ENCODE peak calls at places on chromosomes 6 and 20, in nine cellular contexts. One of them, this sample, is unnamed.

GRCh38 chr6:100300221-100300736 is 164.4 kb downstream of the SIM1 start:
- DNase-seq in H1: no peak
- DNase-seq in CD8-positive, alpha-beta memory T cell: no peak
- DNase-seq in stomach: no peak
- DNase-seq in heart right ventricle: no peak
- DNase-seq in adrenal gland: no peak
- DNase-seq in pancreas: no peak
- DNase-seq in cardiac muscle cell: no peak
- DNase-seq in HCT116: peak; percentile 96
- DNase-seq in this sample: no peak

GRCh38 chr6:28371706-28372451 is 22.1 kb downstream of the ZKSCAN3 start:
- DNase-seq in H1: no peak
- DNase-seq in CD8-positive, alpha-beta memory T cell: no peak
- DNase-seq in stomach: no peak
- DNase-seq in heart right ventricle: no peak
- DNase-seq in adrenal gland: no peak
- DNase-seq in pancreas: no peak
- DNase-seq in cardiac muscle cell: no peak
- DNase-seq in HCT116: no peak
- DNase-seq in this sample: no peak

GRCh38 chr20:6940052-6940451 is 172.6 kb downstream of the BMP2 start:
- DNase-seq in H1: peak; percentile 66
- DNase-seq in CD8-positive, alpha-beta memory T cell: no peak
- DNase-seq in stomach: no peak
- DNase-seq in heart right ventricle: no peak
- DNase-seq in adrenal gland: peak; percentile 0
- DNase-seq in pancreas: no peak
- DNase-seq in cardiac muscle cell: peak; percentile 38
- DNase-seq in HCT116: no peak
- DNase-seq in this sample: no peak

GRCh38 chr6:160069050-160069454 is 52.6 kb upstream of the SLC22A1 start:
- DNase-seq in H1: no peak
- DNase-seq in CD8-positive, alpha-beta memory T cell: peak; percentile 17
- DNase-seq in stomach: no peak
- DNase-seq in heart right ventricle: no peak
- DNase-seq in adrenal gland: no peak
- DNase-seq in pancreas: no peak
- DNase-seq in cardiac muscle cell: no peak
- DNase-seq in HCT116: no peak
- DNase-seq in this sample: no peak

GRCh38 chr6:156427345-156427744 is 349.8 kb upstream of the ARID1B start:
- DNase-seq in H1: no peak
- DNase-seq in CD8-positive, alpha-beta memory T cell: no peak
- DNase-seq in stomach: no peak
- DNase-seq in heart right ventricle: peak; percentile 12
- DNase-seq in adrenal gland: peak; percentile 2
- DNase-seq in pancreas: no peak
- DNase-seq in cardiac muscle cell: no peak
- DNase-seq in HCT116: no peak
- DNase-seq in this sample: no peak

GRCh38 chr20:36549942-36550796 is 8.8 kb downstream of the MYL9 start:
- DNase-seq in H1: no peak
- DNase-seq in CD8-positive, alpha-beta memory T cell: no peak
- DNase-seq in stomach: no peak
- DNase-seq in heart right ventricle: peak; percentile 59
- DNase-seq in adrenal gland: no peak
- DNase-seq in pancreas: no peak
- DNase-seq in cardiac muscle cell: no peak
- DNase-seq in HCT116: no peak
- DNase-seq in this sample: no peak

GRCh38 chr20:18831830-18832229 is 18.2 kb downstream of the SCP2D1 start:
- DNase-seq in H1: no peak
- DNase-seq in CD8-positive, alpha-beta memory T cell: no peak
- DNase-seq in stomach: no peak
- DNase-seq in heart right ventricle: no peak
- DNase-seq in adrenal gland: peak; percentile 47
- DNase-seq in pancreas: no peak
- DNase-seq in cardiac muscle cell: no peak
- DNase-seq in HCT116: no peak
- DNase-seq in this sample: no peak

GRCh38 chr6:28312939-28313338 is 23.0 kb downstream of the ZSCAN31 start:
- DNase-seq in H1: no peak
- DNase-seq in CD8-positive, alpha-beta memory T cell: no peak
- DNase-seq in stomach: no peak
- DNase-seq in heart right ventricle: no peak
- DNase-seq in adrenal gland: no peak
- DNase-seq in pancreas: no peak
- DNase-seq in cardiac muscle cell: no peak
- DNase-seq in HCT116: no peak
- DNase-seq in this sample: no peak

GRCh38 chr20:21715193-21715881 is 9.9 kb downstream of the PAX1 start:
- DNase-seq in H1: no peak
- DNase-seq in CD8-positive, alpha-beta memory T cell: no peak
- DNase-seq in stomach: no peak
- DNase-seq in heart right ventricle: no peak
- DNase-seq in adrenal gland: no peak
- DNase-seq in pancreas: no peak
- DNase-seq in cardiac muscle cell: no peak
- DNase-seq in HCT116: no peak
- DNase-seq in this sample: no peak

GRCh38 chr6:157831018-157831369 is 7.9 kb downstream of the SNX9 start:
- DNase-seq in H1: no peak
- DNase-seq in CD8-positive, alpha-beta memory T cell: no peak
- DNase-seq in stomach: no peak
- DNase-seq in heart right ventricle: no peak
- DNase-seq in adrenal gland: no peak
- DNase-seq in pancreas: no peak
- DNase-seq in cardiac muscle cell: no peak
- DNase-seq in HCT116: no peak
- DNase-seq in this sample: no peak

GRCh38 chr20:26167499-26167898 is 470.8 kb upstream of the ZNF337 start:
- DNase-seq in H1: no peak
- DNase-seq in CD8-positive, alpha-beta memory T cell: no peak
- DNase-seq in stomach: no peak
- DNase-seq in heart right ventricle: no peak
- DNase-seq in adrenal gland: no peak
- DNase-seq in pancreas: no peak
- DNase-seq in cardiac muscle cell: no peak
- DNase-seq in HCT116: no peak
- DNase-seq in this sample: no peak

GRCh38 chr6:10030942-10031537 is 383.8 kb downstream of the TFAP2A start:
- DNase-seq in H1: no peak
- DNase-seq in CD8-positive, alpha-beta memory T cell: no peak
- DNase-seq in stomach: no peak
- DNase-seq in heart right ventricle: no peak
- DNase-seq in adrenal gland: no peak
- DNase-seq in pancreas: no peak
- DNase-seq in cardiac muscle cell: peak; percentile 37
- DNase-seq in HCT116: peak; percentile 31
- DNase-seq in this sample: no peak

GRCh38 chr6:37127961-37128862 is 41.7 kb upstream of the PIM1 start:
- DNase-seq in H1: no peak
- DNase-seq in CD8-positive, alpha-beta memory T cell: no peak
- DNase-seq in stomach: peak; percentile 56
- DNase-seq in heart right ventricle: no peak
- DNase-seq in adrenal gland: peak; percentile 54
- DNase-seq in pancreas: no peak
- DNase-seq in cardiac muscle cell: peak; percentile 57
- DNase-seq in HCT116: no peak
- DNase-seq in this sample: no peak

DNA sequence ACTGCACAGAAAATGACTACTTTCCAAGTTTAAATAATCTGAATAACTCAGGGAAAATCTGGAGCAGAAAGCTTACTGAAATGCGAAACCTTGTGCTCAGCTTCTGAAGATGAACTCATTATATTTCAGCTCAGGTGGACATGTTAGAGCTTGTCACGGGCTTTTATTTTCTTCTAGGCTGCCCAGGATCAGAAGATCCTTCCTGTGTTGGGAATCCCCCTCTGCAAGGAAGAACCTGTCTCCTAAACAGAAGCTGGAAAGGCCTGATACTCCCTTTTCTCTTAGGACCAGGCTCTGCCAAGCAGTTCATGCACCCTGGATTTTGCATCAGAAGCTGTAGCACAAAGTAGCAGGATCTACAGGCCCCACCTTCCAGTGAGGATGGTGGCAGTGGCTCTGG is 5.1 kb upstream of the SLC2A12 start:
- DNase-seq in H1: no peak
- DNase-seq in CD8-positive, alpha-beta memory T cell: no peak
- DNase-seq in stomach: no peak
- DNase-seq in heart right ventricle: no peak
- DNase-seq in adrenal gland: no peak
- DNase-seq in pancreas: no peak
- DNase-seq in cardiac muscle cell: no peak
- DNase-seq in HCT116: no peak
- DNase-seq in this sample: no peak
- H3K9me3 ChIP-seq in H1: no peaks in the 10 kb centered on the region
- H3K9me3 ChIP-seq in CD8-positive, alpha-beta memory T cell: no peaks in the 10 kb centered on the region
- H3K9me3 ChIP-seq in stomach: no peaks in the 10 kb centered on the region
- H3K9me3 ChIP-seq in heart right ventricle: no peaks in the 10 kb centered on the region
- H3K9me3 ChIP-seq in adrenal gland: no peaks in the 10 kb centered on the region
- H3K9me3 ChIP-seq in pancreas: no peaks in the 10 kb centered on the region
- H3K9me3 ChIP-seq in cardiac muscle cell: no peaks in the 10 kb centered on the region
- H3K9me3 ChIP-seq in HCT116: no peaks in the 10 kb centered on the region
- H3K9me3 ChIP-seq in this sample: no peaks in the 10 kb centered on the region

GRCh38 chr6:89782222-89782621 is 37.4 kb downstream of the MDN1 start:
- DNase-seq in H1: no peak
- DNase-seq in CD8-positive, alpha-beta memory T cell: no peak
- DNase-seq in stomach: no peak
- DNase-seq in heart right ventricle: no peak
- DNase-seq in adrenal gland: no peak
- DNase-seq in pancreas: no peak
- DNase-seq in cardiac muscle cell: no peak
- DNase-seq in HCT116: no peak
- DNase-seq in this sample: no peak
- H3K9me3 ChIP-seq in H1: no peaks in the 10 kb centered on the region
- H3K9me3 ChIP-seq in CD8-positive, alpha-beta memory T cell: no peaks in the 10 kb centered on the region
- H3K9me3 ChIP-seq in stomach: peaks cover 10% of the 10 kb centered on the region
- H3K9me3 ChIP-seq in heart right ventricle: peaks cover 13% of the 10 kb centered on the region
- H3K9me3 ChIP-seq in adrenal gland: no peaks in the 10 kb centered on the region
- H3K9me3 ChIP-seq in pancreas: no peaks in the 10 kb centered on the region
- H3K9me3 ChIP-seq in cardiac muscle cell: no peaks in the 10 kb centered on the region
- H3K9me3 ChIP-seq in HCT116: no peaks in the 10 kb centered on the region
- H3K9me3 ChIP-seq in this sample: no peaks in the 10 kb centered on the region

GRCh38 chr6:131382646-131383045 is 190.4 kb upstream of the ARG1 start:
- DNase-seq in H1: no peak
- DNase-seq in CD8-positive, alpha-beta memory T cell: no peak
- DNase-seq in stomach: no peak
- DNase-seq in heart right ventricle: no peak
- DNase-seq in adrenal gland: no peak
- DNase-seq in pancreas: no peak
- DNase-seq in cardiac muscle cell: no peak
- DNase-seq in HCT116: no peak
- DNase-seq in this sample: no peak
- H3K9me3 ChIP-seq in H1: no peaks in the 10 kb centered on the region
- H3K9me3 ChIP-seq in CD8-positive, alpha-beta memory T cell: no peaks in the 10 kb centered on the region
- H3K9me3 ChIP-seq in stomach: no peaks in the 10 kb centered on the region
- H3K9me3 ChIP-seq in heart right ventricle: no peaks in the 10 kb centered on the region
- H3K9me3 ChIP-seq in adrenal gland: no peaks in the 10 kb centered on the region
- H3K9me3 ChIP-seq in pancreas: no peaks in the 10 kb centered on the region
- H3K9me3 ChIP-seq in cardiac muscle cell: no peaks in the 10 kb centered on the region
- H3K9me3 ChIP-seq in HCT116: no peaks in the 10 kb centered on the region
- H3K9me3 ChIP-seq in this sample: no peaks in the 10 kb centered on the region

GRCh38 chr6:1312444-1313363 is 806 bp downstream of the FOXQ1 start:
- DNase-seq in H1: peak; percentile 79
- DNase-seq in CD8-positive, alpha-beta memory T cell: no peak
- DNase-seq in stomach: no peak
- DNase-seq in heart right ventricle: no peak
- DNase-seq in adrenal gland: no peak
- DNase-seq in pancreas: peak; percentile 53
- DNase-seq in cardiac muscle cell: peak; percentile 13
- DNase-seq in HCT116: no peak
- DNase-seq in this sample: no peak
- H3K9me3 ChIP-seq in H1: no peaks in the 10 kb centered on the region
- H3K9me3 ChIP-seq in CD8-positive, alpha-beta memory T cell: no peaks in the 10 kb centered on the region
- H3K9me3 ChIP-seq in stomach: no peaks in the 10 kb centered on the region
- H3K9me3 ChIP-seq in heart right ventricle: no peaks in the 10 kb centered on the region
- H3K9me3 ChIP-seq in adrenal gland: no peaks in the 10 kb centered on the region
- H3K9me3 ChIP-seq in pancreas: no peaks in the 10 kb centered on the region
- H3K9me3 ChIP-seq in cardiac muscle cell: no peaks in the 10 kb centered on the region
- H3K9me3 ChIP-seq in HCT116: no peaks in the 10 kb centered on the region
- H3K9me3 ChIP-seq in this sample: no peaks in the 10 kb centered on the region

GRCh38 chr6:139330271-139330670 is 38.5 kb upstream of the TXLNB start:
- DNase-seq in H1: no peak
- DNase-seq in CD8-positive, alpha-beta memory T cell: no peak
- DNase-seq in stomach: no peak
- DNase-seq in heart right ventricle: no peak
- DNase-seq in adrenal gland: no peak
- DNase-seq in pancreas: no peak
- DNase-seq in cardiac muscle cell: no peak
- DNase-seq in HCT116: no peak
- DNase-seq in this sample: no peak
- H3K9me3 ChIP-seq in H1: no peaks in the 10 kb centered on the region
- H3K9me3 ChIP-seq in CD8-positive, alpha-beta memory T cell: no peaks in the 10 kb centered on the region
- H3K9me3 ChIP-seq in stomach: no peaks in the 10 kb centered on the region
- H3K9me3 ChIP-seq in heart right ventricle: peaks cover 8% of the 10 kb centered on the region
- H3K9me3 ChIP-seq in adrenal gland: no peaks in the 10 kb centered on the region
- H3K9me3 ChIP-seq in pancreas: no peaks in the 10 kb centered on the region
- H3K9me3 ChIP-seq in cardiac muscle cell: no peaks in the 10 kb centered on the region
- H3K9me3 ChIP-seq in HCT116: no peaks in the 10 kb centered on the region
- H3K9me3 ChIP-seq in this sample: no peaks in the 10 kb centered on the region

GRCh38 chr6:137185290-137185689 is 11.8 kb upstream of the IL22RA2 start:
- DNase-seq in H1: no peak
- DNase-seq in CD8-positive, alpha-beta memory T cell: no peak
- DNase-seq in stomach: no peak
- DNase-seq in heart right ventricle: no peak
- DNase-seq in adrenal gland: no peak
- DNase-seq in pancreas: no peak
- DNase-seq in cardiac muscle cell: no peak
- DNase-seq in HCT116: no peak
- DNase-seq in this sample: no peak
- H3K9me3 ChIP-seq in H1: peaks cover 81% of the 10 kb centered on the region
- H3K9me3 ChIP-seq in CD8-positive, alpha-beta memory T cell: peaks cover 7% of the 10 kb centered on the region
- H3K9me3 ChIP-seq in stomach: peaks cover 65% of the 10 kb centered on the region
- H3K9me3 ChIP-seq in heart right ventricle: peaks cover 74% of the 10 kb centered on the region
- H3K9me3 ChIP-seq in adrenal gland: peaks cover 30% of the 10 kb centered on the region
- H3K9me3 ChIP-seq in pancreas: no peaks in the 10 kb centered on the region
- H3K9me3 ChIP-seq in cardiac muscle cell: peaks cover 6% of the 10 kb centered on the region
- H3K9me3 ChIP-seq in HCT116: peaks cover 3% of the 10 kb centered on the region
- H3K9me3 ChIP-seq in this sample: peaks cover 2% of the 10 kb centered on the region

GRCh38 chr6:81999270-81999669 is 246.8 kb upstream of the TENT5A start:
- DNase-seq in H1: no peak
- DNase-seq in CD8-positive, alpha-beta memory T cell: no peak
- DNase-seq in stomach: no peak
- DNase-seq in heart right ventricle: no peak
- DNase-seq in adrenal gland: no peak
- DNase-seq in pancreas: no peak
- DNase-seq in cardiac muscle cell: no peak
- DNase-seq in HCT116: no peak
- DNase-seq in this sample: no peak
- H3K9me3 ChIP-seq in H1: no peaks in the 10 kb centered on the region
- H3K9me3 ChIP-seq in CD8-positive, alpha-beta memory T cell: no peaks in the 10 kb centered on the region
- H3K9me3 ChIP-seq in stomach: no peaks in the 10 kb centered on the region
- H3K9me3 ChIP-seq in heart right ventricle: no peaks in the 10 kb centered on the region
- H3K9me3 ChIP-seq in adrenal gland: no peaks in the 10 kb centered on the region
- H3K9me3 ChIP-seq in pancreas: no peaks in the 10 kb centered on the region
- H3K9me3 ChIP-seq in cardiac muscle cell: no peaks in the 10 kb centered on the region
- H3K9me3 ChIP-seq in HCT116: no peaks in the 10 kb centered on the region
- H3K9me3 ChIP-seq in this sample: no peaks in the 10 kb centered on the region

GRCh38 chr6:70445001-70445400 is 31.7 kb downstream of the FAM135A start:
- DNase-seq in H1: no peak
- DNase-seq in CD8-positive, alpha-beta memory T cell: no peak
- DNase-seq in stomach: no peak
- DNase-seq in heart right ventricle: no peak
- DNase-seq in adrenal gland: no peak
- DNase-seq in pancreas: no peak
- DNase-seq in cardiac muscle cell: no peak
- DNase-seq in HCT116: no peak
- DNase-seq in this sample: no peak
- H3K9me3 ChIP-seq in H1: peaks cover 8% of the 10 kb centered on the region
- H3K9me3 ChIP-seq in CD8-positive, alpha-beta memory T cell: no peaks in the 10 kb centered on the region
- H3K9me3 ChIP-seq in stomach: peaks cover 11% of the 10 kb centered on the region
- H3K9me3 ChIP-seq in heart right ventricle: no peaks in the 10 kb centered on the region
- H3K9me3 ChIP-seq in adrenal gland: peaks cover 9% of the 10 kb centered on the region
- H3K9me3 ChIP-seq in pancreas: no peaks in the 10 kb centered on the region
- H3K9me3 ChIP-seq in cardiac muscle cell: no peaks in the 10 kb centered on the region
- H3K9me3 ChIP-seq in HCT116: no peaks in the 10 kb centered on the region
- H3K9me3 ChIP-seq in this sample: no peaks in the 10 kb centered on the region

This sample was measured in T-helper 17 cell.